ENCODE peak calls at places on chromosomes 5 and 9, in five cellular contexts. Q is effector CD4-positive, alpha-beta T cell; I is heart right ventricle; D is COR-L47; R is activated T-helper 9 cell treated with anti-CD3 and anti-CD28 coated beads, Interleukin-2, amount 50 U/mL, for 16 hours. C is an unnamed sample.
A peak's percentile ranks its signal among the peaks of the same experiment; 100 is the strongest.

GRCh38 chr5:16410338-16410737 is 55.3 kb downstream of the ZNF622 start:
- DNase-seq in D (peak; percentile 26), I (no peak), Q (no peak), R (no peak), C (no peak)

GRCh38 chr5:60257852-60258251 is 364.3 kb upstream of the PDE4D start:
- DNase-seq in D (no peak), I (no peak), R (no peak), Q (no peak), C (no peak)

GRCh38 chr5:147393866-147394265 is 116.0 kb downstream of the DPYSL3 start:
- DNase-seq in Q (no peak), I (no peak), D (no peak), R (no peak), C (no peak)

GRCh38 chr9:35374910-35375309 is 115.0 kb upstream of the RUSC2 start:
- DNase-seq in I (no peak), R (no peak), D (no peak), Q (no peak), C (no peak)

GRCh38 chr5:149418910-149419531 is 39.9 kb upstream of the IL17B start:
- DNase-seq in R (no peak), D (no peak), I (no peak), Q (no peak), C (no peak)

GRCh38 chr5:130198927-130199326 is 294.7 kb downstream of the CHSY3 start:
- DNase-seq in R (no peak), I (no peak), Q (no peak), D (no peak), C (no peak)

GRCh38 chr5:180389252-180390101 is 36.3 kb upstream of the GFPT2 start:
- DNase-seq in D (no peak), I (no peak), Q (no peak), R (no peak), C (no peak)

GRCh38 chr5:169637085-169637855 is at the start of gene DOCK2:
- DNase-seq in Q (peak; percentile 44), R (peak; percentile 49), I (peak; percentile 38), D (no peak), C (peak; percentile 63)

GRCh38 chr9:124659099-124659659 is 111.9 kb downstream of the NR6A1 start:
- DNase-seq in Q (no peak), I (peak; percentile 81), R (no peak), D (peak; percentile 70), C (peak; percentile 11)

GRCh38 chr9:77844415-77844814 is 187.2 kb downstream of the GNAQ start:
- DNase-seq in Q (no peak), D (no peak), R (no peak), I (no peak), C (no peak)

GRCh38 chr9:114721491-114722362 is 39.7 kb upstream of the TEX48 start:
- DNase-seq in I (no peak), R (no peak), D (peak; percentile 66), Q (no peak), C (no peak)

GRCh38 chr9:114033397-114034103 is 44.5 kb downstream of the AMBP start:
- DNase-seq in I (no peak), R (no peak), Q (no peak), D (peak; percentile 32), C (no peak)

GRCh38 chr5:141208478-141208877 is at the start of gene PCDHB12:
- DNase-seq in D (peak; percentile 59), R (no peak), Q (no peak), I (no peak), C (no peak)

GRCh38 chr5:179055436-179055835 is 4.7 kb upstream of the ZNF354C start:
- DNase-seq in I (no peak), R (no peak), Q (no peak), D (no peak), C (no peak)

GRCh38 chr9:21252727-21253547 is 13.1 kb upstream of the IFNA14 start:
- DNase-seq in R (no peak), Q (no peak), I (peak; percentile 32), D (no peak), C (no peak)

GRCh38 chr5:156718985-156719384 is 131.1 kb upstream of the PPP1R2B start:
- DNase-seq in D (no peak), Q (no peak), R (no peak), I (no peak), C (no peak)

GRCh38 chr5:12902611-12903010 is 998.4 kb upstream of the CTNND2 start:
- DNase-seq in D (no peak), R (no peak), Q (no peak), I (no peak), C (no peak)

GRCh38 chr5:118121258-118121657 is 867.1 kb downstream of the DTWD2 start:
- DNase-seq in I (no peak), D (no peak), Q (no peak), R (no peak), C (no peak)

GRCh38 chr9:87546704-87547103 is 49.0 kb downstream of the DAPK1 start:
- DNase-seq in Q (no peak), R (no peak), D (no peak), I (no peak), C (no peak)